ENCODE peak calls at places on chromosome 9, in four cellular contexts. One of them, this sample, is unnamed.
A peak's percentile ranks its signal among the peaks of the same experiment; 100 is the strongest.

GRCh38 chr9:79362100-79363081 is 209.4 kb upstream of the TLE4 start:
- DNase-seq in K562: no peak
- DNase-seq in HepG2: no peak
- DNase-seq in GM12878: no peak
- DNase-seq in this sample: no peak

GRCh38 chr9:131407717-131408195 is 13.9 kb downstream of the PRRC2B start:
- DNase-seq in K562: peak; percentile 43
- DNase-seq in HepG2: peak; percentile 44
- DNase-seq in GM12878: no peak
- DNase-seq in this sample: no peak

GRCh38 chr9:134306583-134307222 is 19.6 kb upstream of the RXRA start:
- DNase-seq in K562: no peak
- DNase-seq in HepG2: no peak
- DNase-seq in GM12878: no peak
- DNase-seq in this sample: no peak

GRCh38 chr9:94927762-94928158 is 201.3 kb downstream of the AOPEP start:
- DNase-seq in K562: no peak
- DNase-seq in HepG2: no peak
- DNase-seq in GM12878: no peak
- DNase-seq in this sample: peak; percentile 77

GRCh38 chr9:83027153-83027867 is 35.6 kb downstream of the RASEF start:
- DNase-seq in K562: no peak
- DNase-seq in HepG2: peak; percentile 7
- DNase-seq in GM12878: no peak
- DNase-seq in this sample: no peak

GRCh38 chr9:137763271-137763955 is 114.2 kb upstream of the CACNA1B start:
- DNase-seq in K562: no peak
- DNase-seq in HepG2: no peak
- DNase-seq in GM12878: no peak
- DNase-seq in this sample: no peak

GRCh38 chr9:131657890-131658752 is 81.8 kb downstream of the RAPGEF1 start:
- DNase-seq in K562: no peak
- DNase-seq in HepG2: peak; percentile 43
- DNase-seq in GM12878: no peak
- DNase-seq in this sample: no peak

GRCh38 chr9:76245518-76245917 is 148.7 kb downstream of the RFK start:
- DNase-seq in K562: no peak
- DNase-seq in HepG2: no peak
- DNase-seq in GM12878: no peak
- DNase-seq in this sample: no peak

GRCh38 chr9:121885345-121885901 is 207.7 kb downstream of the TTLL11 start:
- DNase-seq in K562: no peak
- DNase-seq in HepG2: no peak
- DNase-seq in GM12878: no peak
- DNase-seq in this sample: no peak

GRCh38 chr9:14179449-14179848 is 134.5 kb downstream of the NFIB start:
- DNase-seq in K562: no peak
- DNase-seq in HepG2: peak; percentile 56
- DNase-seq in GM12878: no peak
- DNase-seq in this sample: no peak

GRCh38 chr9:94847486-94847885 is 121.0 kb downstream of the AOPEP start:
- DNase-seq in K562: no peak
- DNase-seq in HepG2: no peak
- DNase-seq in GM12878: no peak
- DNase-seq in this sample: no peak

GRCh38 chr9:75552941-75553340 is 337.5 kb upstream of the PCSK5 start:
- DNase-seq in K562: no peak
- DNase-seq in HepG2: no peak
- DNase-seq in GM12878: no peak
- DNase-seq in this sample: no peak

GRCh38 chr9:16727452-16728127 is 142.9 kb downstream of the BNC2 start:
- DNase-seq in K562: no peak
- DNase-seq in HepG2: no peak
- DNase-seq in GM12878: no peak
- DNase-seq in this sample: no peak

GRCh38 chr9:93108301-93109041 is 12.5 kb downstream of the CARD19 start:
- DNase-seq in K562: peak; percentile 39
- DNase-seq in HepG2: no peak
- DNase-seq in GM12878: no peak
- DNase-seq in this sample: no peak

GRCh38 chr9:4832786-4833579 is 40.2 kb downstream of the RCL1 start:
- DNase-seq in K562: no peak
- DNase-seq in HepG2: peak; percentile 94
- DNase-seq in GM12878: no peak
- DNase-seq in this sample: no peak

GRCh38 chr9:129289131-129289731 is 111.2 kb upstream of the IER5L start:
- DNase-seq in K562: no peak
- DNase-seq in HepG2: no peak
- DNase-seq in GM12878: no peak
- DNase-seq in this sample: no peak

GRCh38 chr9:89850633-89851325 is 246.0 kb downstream of the GADD45G start:
- DNase-seq in K562: no peak
- DNase-seq in HepG2: no peak
- DNase-seq in GM12878: no peak
- DNase-seq in this sample: no peak

GRCh38 chr9:14710804-14711203 is 11.7 kb downstream of the CER1 start:
- DNase-seq in K562: no peak
- DNase-seq in HepG2: no peak
- DNase-seq in GM12878: no peak
- DNase-seq in this sample: no peak

GRCh38 chr9:83972286-83972685 is 7.7 kb downstream of the HNRNPK start:
- DNase-seq in K562: no peak
- DNase-seq in HepG2: no peak
- DNase-seq in GM12878: no peak
- DNase-seq in this sample: no peak

GRCh38 chr9:86407022-86407421 is 52.8 kb upstream of the TUT7 start:
- DNase-seq in K562: no peak
- DNase-seq in HepG2: peak; percentile 54
- DNase-seq in GM12878: no peak
- DNase-seq in this sample: no peak

GRCh38 chr9:80968611-80969010 is 720.7 kb downstream of the TLE1 start:
- DNase-seq in K562: no peak
- DNase-seq in HepG2: no peak
- DNase-seq in GM12878: no peak
- DNase-seq in this sample: no peak

GRCh38 chr9:78064075-78064474 is 32.5 kb upstream of the GNAQ start:
- DNase-seq in K562: no peak
- DNase-seq in HepG2: no peak
- DNase-seq in GM12878: no peak
- DNase-seq in this sample: no peak

GRCh38 chr9:5025416-5025815 is 40.3 kb downstream of the JAK2 start:
- DNase-seq in K562: no peak
- DNase-seq in HepG2: no peak
- DNase-seq in GM12878: no peak
- DNase-seq in this sample: no peak

GRCh38 chr9:111649016-111649415 is 12.4 kb upstream of the GNG10 start:
- DNase-seq in K562: no peak
- DNase-seq in HepG2: no peak
- DNase-seq in GM12878: no peak
- DNase-seq in this sample: no peak

GRCh38 chr9:37996050-37996811 is 72.8 kb downstream of the SHB start:
- DNase-seq in K562: no peak
- DNase-seq in HepG2: no peak
- DNase-seq in GM12878: no peak
- DNase-seq in this sample: peak; percentile 65

GRCh38 chr9:119951591-119951990 is 582.4 kb upstream of the BRINP1 start:
- DNase-seq in K562: no peak
- DNase-seq in HepG2: no peak
- DNase-seq in GM12878: no peak
- DNase-seq in this sample: no peak

GRCh38 chr9:127201071-127201541 is 63.5 kb upstream of the GARNL3 start:
- DNase-seq in K562: no peak
- DNase-seq in HepG2: no peak
- DNase-seq in GM12878: no peak
- DNase-seq in this sample: no peak

GRCh38 chr9:101485873-101486692 is 47.6 kb upstream of the RNF20 start:
- DNase-seq in K562: peak; percentile 17
- DNase-seq in HepG2: no peak
- DNase-seq in GM12878: no peak
- DNase-seq in this sample: peak; percentile 81

GRCh38 chr9:4084440-4084818 is 215.4 kb downstream of the GLIS3 start:
- DNase-seq in K562: no peak
- DNase-seq in HepG2: no peak
- DNase-seq in GM12878: no peak
- DNase-seq in this sample: no peak

GRCh38 chr9:37801959-37802711 is 1.5 kb downstream of the DCAF10 start:
- DNase-seq in K562: no peak
- DNase-seq in HepG2: no peak
- DNase-seq in GM12878: no peak
- DNase-seq in this sample: no peak

GRCh38 chr9:4382722-4383317 is 83.0 kb upstream of the GLIS3 start:
- DNase-seq in K562: no peak
- DNase-seq in HepG2: no peak
- DNase-seq in GM12878: peak; percentile 40
- DNase-seq in this sample: peak; percentile 38

GRCh38 chr9:79708541-79708940 is 136.8 kb downstream of the TLE4 start:
- DNase-seq in K562: no peak
- DNase-seq in HepG2: no peak
- DNase-seq in GM12878: no peak
- DNase-seq in this sample: no peak

GRCh38 chr9:112059145-112059979 is 115.7 kb downstream of the SUSD1 start:
- DNase-seq in K562: no peak
- DNase-seq in HepG2: peak; percentile 62
- DNase-seq in GM12878: no peak
- DNase-seq in this sample: no peak

GRCh38 chr9:85156652-85157051 is 487.1 kb downstream of the NTRK2 start:
- DNase-seq in K562: no peak
- DNase-seq in HepG2: no peak
- DNase-seq in GM12878: no peak
- DNase-seq in this sample: no peak

GRCh38 chr9:122402403-122403268 is 31.8 kb downstream of the PTGS1 start:
- DNase-seq in K562: peak; percentile 55
- DNase-seq in HepG2: peak; percentile 27
- DNase-seq in GM12878: no peak
- DNase-seq in this sample: no peak

GRCh38 chr9:98807070-98807810 is at the start of gene GALNT12:
- DNase-seq in K562: peak; percentile 92
- DNase-seq in HepG2: no peak
- DNase-seq in GM12878: no peak
- DNase-seq in this sample: peak; percentile 86

GRCh38 chr9:27353405-27354229 is 56.7 kb upstream of the EQTN start:
- DNase-seq in K562: no peak
- DNase-seq in HepG2: no peak
- DNase-seq in GM12878: peak; percentile 46
- DNase-seq in this sample: peak; percentile 64

GRCh38 chr9:92609142-92609500 is 60.8 kb downstream of the IPPK start:
- DNase-seq in K562: no peak
- DNase-seq in HepG2: no peak
- DNase-seq in GM12878: no peak
- DNase-seq in this sample: peak; percentile 39

GRCh38 chr9:91364702-91365101 is 3.0 kb upstream of the AUH start:
- DNase-seq in K562: no peak
- DNase-seq in HepG2: no peak
- DNase-seq in GM12878: no peak
- DNase-seq in this sample: no peak

GRCh38 chr9:14770592-14770991 is 48.1 kb upstream of the CER1 start:
- DNase-seq in K562: no peak
- DNase-seq in HepG2: no peak
- DNase-seq in GM12878: no peak
- DNase-seq in this sample: no peak

GRCh38 chr9:2459756-2460155 is 161.8 kb upstream of the VLDLR start:
- DNase-seq in K562: no peak
- DNase-seq in HepG2: no peak
- DNase-seq in GM12878: no peak
- DNase-seq in this sample: no peak
- TF ChIP-seq REST in K562: no peak
- TF ChIP-seq REST in HepG2: no peak
- TF ChIP-seq REST in GM12878: no peak
- TF ChIP-seq REST in this sample: no peak

GRCh38 chr9:1732670-1733069 is 282.5 kb upstream of the SMARCA2 start:
- DNase-seq in K562: no peak
- DNase-seq in HepG2: no peak
- DNase-seq in GM12878: no peak
- DNase-seq in this sample: no peak
- TF ChIP-seq ZBTB33 in K562: no peak
- TF ChIP-seq ZBTB33 in HepG2: no peak
- TF ChIP-seq ZBTB33 in GM12878: no peak
- TF ChIP-seq ZBTB33 in this sample: no peak

DNA sequence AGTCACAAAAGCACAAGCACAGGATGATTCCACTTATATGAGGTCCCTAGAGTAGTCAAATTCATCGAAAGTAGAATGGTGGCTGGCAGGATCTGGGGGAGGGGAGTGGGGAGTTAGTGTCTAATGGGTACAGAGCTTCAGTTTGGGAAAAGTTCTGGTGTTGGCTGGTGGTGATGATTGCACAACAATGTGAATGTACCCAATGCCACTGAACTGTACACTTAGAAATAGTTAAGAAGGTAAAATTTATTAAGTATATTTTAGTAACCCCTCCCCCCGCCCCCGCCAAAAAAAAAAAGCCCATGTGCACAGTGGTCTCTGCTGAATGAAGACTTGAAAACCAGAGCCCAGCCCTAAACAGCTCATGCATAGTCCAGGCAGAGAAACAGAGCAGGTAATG is 24.8 kb upstream of the GTF3C5 start:
- DNase-seq in K562: no peak
- DNase-seq in HepG2: no peak
- DNase-seq in GM12878: no peak
- DNase-seq in this sample: no peak
- TF ChIP-seq RFX5 in K562: no peak
- TF ChIP-seq RFX5 in HepG2: no peak
- TF ChIP-seq RFX5 in GM12878: no peak
- TF ChIP-seq RFX5 in this sample: no peak

GRCh38 chr9:133161542-133161950 is 2.2 kb downstream of the GBGT1 start:
- DNase-seq in K562: no peak
- DNase-seq in HepG2: no peak
- DNase-seq in GM12878: no peak
- DNase-seq in this sample: no peak

GRCh38 chr9:133162802-133163558 is 734 bp downstream of the GBGT1 start:
- DNase-seq in K562: no peak
- DNase-seq in HepG2: no peak
- DNase-seq in GM12878: no peak
- DNase-seq in this sample: no peak

GRCh38 chr9:133166392-133166791 is 2.7 kb upstream of the GBGT1 start:
- DNase-seq in K562: peak; percentile 34
- DNase-seq in HepG2: no peak
- DNase-seq in GM12878: no peak
- DNase-seq in this sample: no peak

GRCh38 chr9:133164209-133164590 is 486 bp upstream of the GBGT1 start:
- DNase-seq in K562: no peak
- DNase-seq in HepG2: no peak
- DNase-seq in GM12878: no peak
- DNase-seq in this sample: no peak

GRCh38 chr9:133163559-133164208 is at the start of gene GBGT1:
- DNase-seq in K562: peak; percentile 92
- DNase-seq in HepG2: no peak
- DNase-seq in GM12878: no peak
- DNase-seq in this sample: peak; percentile 90
- TF ChIP-seq REST in K562: no peak
- TF ChIP-seq REST in HepG2: no peak
- TF ChIP-seq REST in GM12878: no peak
- TF ChIP-seq REST in this sample: no peak

This sample was measured in SK-N-SH.